ENCODE peak calls at places on chromosomes 1 and 21, in four cellular contexts. H is cardiac fibroblast, Y is GM12864, Z is lower leg skin. O is an unnamed sample.

GRCh38 chr1:24481098-24481497 is 21.5 kb upstream of the RCAN3 start:
- DNase-seq in H (no peak), Y (peak), Z (no peak), O (peak)

GRCh38 chr21:25464275-25464674 is 143.0 kb downstream of the MRPL39 start:
- DNase-seq in Y (no peak), Z (no peak), H (no peak), O (peak)

GRCh38 chr1:9289090-9289534 is 3.6 kb upstream of the SPSB1 start:
- DNase-seq in Z (peak), H (peak), Y (no peak), O (peak)

GRCh38 chr1:55249646-55250398 is 34.7 kb upstream of the USP24 start:
- DNase-seq in Z (no peak), Y (no peak), H (no peak), O (no peak)

GRCh38 chr1:204830671-204831585 is 39.7 kb upstream of the NFASC start:
- DNase-seq in Z (no peak), H (no peak), Y (no peak), O (no peak)

GRCh38 chr1:160192234-160192633 is 1.9 kb downstream of the CASQ1 start:
- DNase-seq in H (no peak), Y (no peak), Z (no peak), O (no peak)

GRCh38 chr1:167524651-167525050 is 6.3 kb upstream of the CD247 start:
- DNase-seq in Y (no peak), H (no peak), Z (no peak), O (no peak)

GRCh38 chr1:25820247-25821111 is 725 bp downstream of the MTFR1L start:
- DNase-seq in Z (no peak), Y (peak), H (peak), O (peak)

GRCh38 chr1:66282885-66283284 is 251.1 kb upstream of the SGIP1 start:
- DNase-seq in Z (no peak), H (no peak), Y (no peak), O (no peak)

GRCh38 chr1:215637041-215637573 is 70.0 kb downstream of the KCTD3 start:
- DNase-seq in Y (no peak), H (peak), Z (peak), O (no peak)

GRCh38 chr1:99527078-99527477 is 118.8 kb upstream of the PALMD start:
- DNase-seq in H (peak), Z (no peak), Y (no peak), O (no peak)
- TF ChIP-seq CTCF in H (peak), Z (no peak), Y (no peak), O (no peak)

GRCh38 chr1:145689922-145690321 is 17.2 kb downstream of the PDZK1 start:
- DNase-seq in Y (no peak), H (no peak), Z (no peak), O (no peak)
- H3K4me3 ChIP-seq in Y (no peak), H (no peak), Z (no peak), O (no peak)

GRCh38 chr1:164092603-164093353 is 466.2 kb upstream of the PBX1 start:
- DNase-seq in H (peak), Y (no peak), Z (no peak), O (no peak)
- TF ChIP-seq CTCF in H (peak), Y (peak), Z (no peak), O (peak)

DNA sequence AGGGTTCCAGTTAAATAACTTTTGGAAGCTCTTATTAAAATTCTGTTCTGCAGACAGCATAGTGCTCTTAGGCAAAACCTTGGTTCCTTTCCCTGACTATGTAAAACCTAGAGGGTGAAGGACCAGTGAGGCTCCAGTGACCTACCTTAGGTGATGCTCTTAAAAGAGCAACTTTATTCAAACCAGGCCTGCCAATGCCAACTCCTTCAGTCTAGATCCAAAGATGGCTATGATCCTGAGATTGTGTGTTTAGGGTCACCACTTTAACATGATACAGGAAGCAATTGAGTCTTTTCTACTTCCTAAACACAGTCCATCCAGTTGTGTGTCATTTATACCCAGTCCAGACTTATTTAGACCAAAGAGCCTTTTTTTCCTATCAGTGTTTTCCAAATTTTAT is 10.8 kb downstream of the MCL1 start:
- DNase-seq in Y (no peak), H (no peak), Z (no peak), O (peak)
- H3K4me3 ChIP-seq in Y (peak), H (peak), Z (no peak), O (peak)

GRCh38 chr1:20115479-20115878 is 3.9 kb downstream of the PLA2G2D start:
- DNase-seq in Y (no peak), Z (no peak), H (no peak), O (no peak)
- TF ChIP-seq CTCF in Y (no peak), Z (no peak), H (no peak), O (no peak)